ENCODE peak calls at places on chromosomes 13 and 19, in seven cellular contexts. A is heart left ventricle; X is gastrocnemius medialis; C is AG09309; P is fibroblast of lung; M is CD4-positive, alpha-beta T cell; B is Calu3. W is an unnamed sample.

GRCh38 chr13:48600374-48601364 is 53.1 kb upstream of the CYSLTR2 start:
- DNase-seq in C (no peak), A (no peak), X (no peak), M (no peak), B (peak), P (peak), W (no peak)

GRCh38 chr19:44943801-44944249 is 1.8 kb downstream of the APOC4 start:
- DNase-seq in P (no peak), C (no peak), A (peak), B (no peak), X (peak), M (no peak), W (no peak)

GRCh38 chr19:47510516-47511127 is 4.2 kb downstream of the NAPA start:
- DNase-seq in A (no peak), M (no peak), X (no peak), P (no peak), C (no peak), B (no peak), W (no peak)

GRCh38 chr13:40453666-40454030 is 212.8 kb downstream of the FOXO1 start:
- DNase-seq in C (no peak), P (no peak), A (no peak), M (no peak), X (no peak), B (no peak), W (no peak)

GRCh38 chr13:27053902-27054595 is 117.6 kb downstream of the USP12 start:
- DNase-seq in C (peak), P (peak), M (no peak), B (no peak), X (no peak), A (no peak), W (no peak)

GRCh38 chr13:27751953-27752352 is 40.3 kb upstream of the GSX1 start:
- DNase-seq in A (no peak), C (no peak), P (no peak), X (no peak), B (no peak), M (no peak), W (no peak)

GRCh38 chr13:113528798-113529180 is 38.3 kb upstream of the DCUN1D2 start:
- DNase-seq in A (no peak), B (no peak), X (no peak), M (no peak), C (no peak), P (no peak), W (no peak)

GRCh38 chr13:44396963-44397580 is 23.4 kb downstream of the SERP2 start:
- DNase-seq in B (no peak), M (no peak), A (peak), C (no peak), P (peak), X (no peak), W (no peak)

GRCh38 chr13:33789757-33790156 is 28.2 kb upstream of the RFC3 start:
- DNase-seq in X (no peak), C (no peak), B (no peak), P (no peak), M (no peak), A (no peak), W (no peak)

GRCh38 chr13:75836441-75836840 is 200.3 kb downstream of the LMO7 start:
- DNase-seq in A (no peak), C (no peak), B (no peak), P (no peak), M (no peak), X (no peak), W (no peak)

GRCh38 chr19:58003153-58003828 is 671 bp upstream of the ZNF606 start:
- DNase-seq in M (no peak), C (no peak), X (no peak), P (peak), B (no peak), A (no peak), W (no peak)

GRCh38 chr19:27750697-27751391 is 1462.1 kb downstream of the UQCRFS1 start:
- DNase-seq in B (no peak), X (no peak), A (no peak), C (no peak), M (no peak), P (no peak), W (no peak)

DNA sequence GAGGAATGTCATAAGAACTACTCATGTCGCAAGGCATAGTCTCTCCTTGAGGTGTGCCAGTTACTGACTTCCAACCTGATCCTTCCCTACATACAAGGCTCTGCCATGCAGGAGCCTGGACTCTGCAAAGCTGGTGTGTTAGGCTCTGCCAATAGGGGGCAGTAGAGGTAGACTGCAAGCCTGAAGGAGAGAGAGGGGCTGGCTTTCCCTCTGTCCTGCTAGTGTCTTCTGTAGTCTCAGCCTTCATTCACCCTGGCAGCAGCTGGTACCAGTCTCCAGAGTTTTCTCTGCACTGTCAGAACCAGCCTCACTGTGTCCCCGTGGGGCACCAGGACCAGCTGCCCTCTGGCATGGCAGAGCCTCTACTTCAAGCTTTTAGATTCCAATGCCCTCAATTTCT is 14.5 kb downstream of the SHISA2 start:
- DNase-seq in P (no peak), M (no peak), A (no peak), C (no peak), B (no peak), X (no peak), W (no peak)
- TF ChIP-seq CTCF in P (peak), M (no peak), A (peak), C (peak), B (peak), X (peak), W (peak)

GRCh38 chr13:82330499-82330898 is 1551.8 kb downstream of the SLITRK1 start:
- DNase-seq in M (no peak), A (no peak), C (no peak), B (no peak), X (no peak), P (peak), W (no peak)
- TF ChIP-seq CTCF in M (peak), A (no peak), C (peak), B (no peak), X (no peak), P (peak), W (no peak)

GRCh38 chr19:12400618-12401502 is at the start of gene ZNF799:
- DNase-seq in M (peak), B (peak), P (peak), X (peak), A (peak), C (peak), W (peak)
- TF ChIP-seq CTCF in M (no peak), B (no peak), P (no peak), X (no peak), A (no peak), C (no peak), W (no peak)

DNA sequence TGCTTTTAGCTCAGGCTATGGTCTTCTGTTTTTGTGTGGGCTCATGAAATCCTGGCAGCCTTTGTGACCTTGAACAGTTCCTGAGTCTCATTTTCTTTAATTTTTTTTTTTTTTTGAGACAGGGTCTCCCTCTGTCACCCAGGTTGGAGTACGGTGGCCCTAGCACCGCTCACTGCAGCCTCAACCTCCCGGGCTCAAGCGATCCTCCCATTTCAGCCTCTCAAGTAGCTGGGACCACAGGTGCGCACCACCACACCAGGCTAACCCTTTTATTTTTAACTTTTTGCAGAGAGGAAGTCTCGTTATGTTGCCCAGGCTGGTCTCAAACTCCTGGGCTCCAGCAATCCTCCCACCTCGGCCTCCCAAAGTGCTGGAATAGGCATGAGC is 15.7 kb downstream of the LRP3 start:
- DNase-seq in X (no peak), B (no peak), P (no peak), M (no peak), A (no peak), C (no peak), W (no peak)
- TF ChIP-seq CTCF in X (no peak), B (no peak), P (no peak), M (no peak), A (no peak), C (no peak), W (no peak)

GRCh38 chr19:38917921-38918491 is 6.0 kb upstream of the CCER2 start:
- DNase-seq in P (no peak), M (no peak), X (no peak), B (peak), A (peak), C (no peak), W (no peak)
- TF ChIP-seq CTCF in P (no peak), M (no peak), X (no peak), B (no peak), A (no peak), C (no peak), W (no peak)

GRCh38 chr13:89930861-89931260 is 1416.6 kb upstream of the MIR17HG start:
- DNase-seq in A (no peak), B (no peak), P (no peak), C (no peak), X (no peak), M (no peak), W (no peak)

GRCh38 chr13:89920461-89920860 is 1427.0 kb upstream of the MIR17HG start:
- DNase-seq in B (no peak), X (no peak), M (no peak), P (no peak), A (no peak), C (no peak), W (no peak)

GRCh38 chr13:89923731-89924130 is 1423.8 kb upstream of the MIR17HG start:
- DNase-seq in P (peak), X (no peak), M (no peak), B (no peak), A (no peak), C (no peak), W (no peak)

GRCh38 chr13:89923052-89923451 is 1424.4 kb upstream of the MIR17HG start:
- DNase-seq in X (no peak), P (peak), C (no peak), M (no peak), A (no peak), B (no peak), W (no peak)

GRCh38 chr13:89925107-89925506 is 1422.4 kb upstream of the MIR17HG start:
- DNase-seq in A (no peak), C (no peak), M (no peak), B (peak), X (no peak), P (peak), W (no peak)
- TF ChIP-seq CTCF in A (no peak), C (no peak), M (no peak), B (no peak), X (no peak), P (peak), W (no peak)

GRCh38 chr19:52391135-52391534 is 6.5 kb upstream of the ZNF528 start:
- DNase-seq in A (no peak), C (no peak), M (no peak), X (no peak), B (no peak), P (no peak), W (no peak)
- TF ChIP-seq CTCF in A (no peak), C (no peak), M (no peak), X (no peak), B (no peak), P (peak), W (no peak)

DNA sequence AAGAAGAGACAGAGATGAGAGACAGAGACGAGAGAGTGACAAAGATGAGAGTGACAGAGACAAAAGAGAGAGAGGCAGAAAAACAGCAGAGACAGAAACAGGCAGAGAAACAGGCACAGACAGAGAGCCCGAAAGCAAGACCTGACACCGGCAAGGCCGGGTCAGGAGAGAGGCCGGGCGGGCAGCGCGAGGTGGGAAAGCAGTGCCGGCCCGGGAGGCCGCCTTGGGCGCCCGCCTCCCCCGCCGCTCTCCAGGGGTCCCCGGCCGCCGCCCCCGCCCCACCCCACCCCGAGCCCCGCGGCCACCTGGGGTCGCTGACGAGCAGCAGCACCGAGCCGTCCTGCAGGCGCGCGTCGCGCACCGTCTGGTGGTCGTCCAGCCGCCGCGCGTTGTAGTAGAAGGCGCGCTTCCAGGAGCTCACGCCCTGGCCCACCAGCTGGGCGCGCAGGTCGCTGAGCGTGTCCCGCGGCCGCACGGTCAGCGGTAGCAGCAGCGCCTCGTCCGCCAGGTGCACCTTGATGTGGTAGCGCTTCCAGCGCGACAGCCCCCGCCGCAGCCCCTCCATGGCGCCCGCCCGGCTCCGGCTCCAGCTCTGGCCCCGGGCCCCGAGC is at the start of gene TINCR:
- DNase-seq in A (no peak), X (no peak), P (no peak), B (peak), C (no peak), M (no peak), W (no peak)
- TF ChIP-seq CTCF in A (no peak), X (no peak), P (no peak), B (peak), C (no peak), M (no peak), W (no peak)